ENCODE peak calls at places on chromosomes 4 and X, in ten cellular contexts. H is upper lobe of right lung, R is brain microvascular endothelial cell, B is heart right ventricle, E is astrocyte, S is WERI-Rb-1, X is lower leg skin, T is psoas muscle, Y is Panc1, J is heart left ventricle. M is an unnamed sample.

GRCh38 chr4:162782778-162783507 is 383.7 kb downstream of the NAF1 start:
- DNase-seq in E (no peak), X (no peak), R (peak), Y (no peak), T (no peak), B (no peak), H (no peak), S (no peak), J (no peak), M (no peak)

GRCh38 chrX:13755254-13755653 is 20.7 kb downstream of the OFD1 start:
- DNase-seq in X (no peak), Y (no peak), J (no peak), H (no peak), B (no peak), R (no peak), S (no peak), E (no peak), T (no peak), M (no peak)

GRCh38 chr4:165873298-165874071 is 448 bp downstream of the TLL1 start:
- DNase-seq in X (no peak), T (peak), B (peak), S (peak), J (peak), R (no peak), Y (no peak), H (peak), E (peak), M (no peak)

GRCh38 chr4:26388671-26389070 is 67.9 kb downstream of the RBPJ start:
- DNase-seq in S (no peak), Y (no peak), H (no peak), T (no peak), J (no peak), X (no peak), E (no peak), R (no peak), B (no peak), M (peak)

GRCh38 chrX:119359618-119360382 is 39.3 kb upstream of the SLC25A43 start:
- DNase-seq in Y (no peak), J (no peak), B (no peak), X (no peak), S (no peak), T (no peak), E (no peak), H (no peak), R (no peak), M (no peak)

GRCh38 chr4:128690009-128690408 is 119.5 kb upstream of the JADE1 start:
- DNase-seq in Y (no peak), S (no peak), B (no peak), E (no peak), X (no peak), R (no peak), T (no peak), J (no peak), H (no peak), M (no peak)

GRCh38 chr4:121375262-121375661 is 5.6 kb downstream of the QRFPR start:
- DNase-seq in H (no peak), J (no peak), Y (no peak), E (peak), S (no peak), T (no peak), X (no peak), B (no peak), R (no peak), M (no peak)

GRCh38 chr4:125306533-125306932 is 8.2 kb upstream of the FAT4 start:
- DNase-seq in S (no peak), E (no peak), H (no peak), X (no peak), R (no peak), Y (no peak), T (no peak), J (no peak), B (no peak), M (no peak)

GRCh38 chr4:41379230-41379629 is 122.5 kb downstream of the UCHL1 start:
- DNase-seq in S (no peak), R (no peak), Y (no peak), E (no peak), X (no peak), J (no peak), H (no peak), B (no peak), T (no peak), M (no peak)

GRCh38 chr4:52912608-52913007 is 50.5 kb downstream of the RASL11B start:
- DNase-seq in X (no peak), B (no peak), Y (no peak), S (no peak), J (no peak), E (peak), H (no peak), R (peak), T (no peak), M (no peak)

GRCh38 chrX:38959736-38960534 is 158.7 kb downstream of the MID1IP1 start:
- DNase-seq in S (no peak), T (no peak), R (no peak), J (no peak), X (no peak), H (no peak), E (no peak), Y (no peak), B (peak), M (no peak)

GRCh38 chr4:138958519-138958918 is 57.1 kb upstream of the NOCT start:
- DNase-seq in R (no peak), J (no peak), T (no peak), H (no peak), S (no peak), X (no peak), Y (no peak), E (no peak), B (no peak), M (no peak)

GRCh38 chrX:115571712-115572111 is 10.7 kb downstream of the PLS3 start:
- DNase-seq in E (no peak), H (no peak), X (no peak), J (no peak), B (no peak), T (no peak), R (no peak), S (no peak), Y (no peak), M (no peak)

GRCh38 chrX:118551426-118551825 is 55.8 kb downstream of the DOCK11 start:
- DNase-seq in S (no peak), R (no peak), H (no peak), B (no peak), T (no peak), X (no peak), J (no peak), E (no peak), Y (no peak), M (no peak)

GRCh38 chrX:132470179-132470578 is 18.7 kb downstream of the MBNL3 start:
- DNase-seq in X (no peak), T (no peak), R (no peak), B (no peak), S (no peak), H (no peak), E (no peak), J (no peak), Y (no peak), M (no peak)

GRCh38 chrX:105752334-105752733 is 70.0 kb upstream of the NRK start:
- DNase-seq in J (no peak), T (no peak), X (no peak), R (no peak), H (no peak), S (no peak), B (no peak), E (no peak), Y (no peak), M (no peak)

GRCh38 chr4:86036729-86037128 is 323.1 kb downstream of the MAPK10 start:
- DNase-seq in S (no peak), R (peak), X (no peak), B (no peak), T (no peak), H (no peak), J (no peak), Y (no peak), E (peak), M (no peak)

GRCh38 chrX:44025611-44026010 is 52.4 kb upstream of the NDP start:
- DNase-seq in T (no peak), E (peak), S (no peak), J (no peak), X (no peak), Y (no peak), R (peak), B (no peak), H (no peak), M (no peak)

GRCh38 chr4:77158487-77158861 is 1.5 kb downstream of the CCNG2 start:
- DNase-seq in X (no peak), Y (no peak), E (no peak), R (no peak), B (no peak), H (no peak), T (peak), S (no peak), J (no peak), M (no peak)

GRCh38 chr4:71550220-71551190 is 211.7 kb downstream of the SLC4A4 start:
- DNase-seq in X (no peak), R (peak), E (peak), H (no peak), J (no peak), Y (no peak), B (no peak), T (no peak), S (no peak), M (peak)

GRCh38 chr4:160872491-160872890 is 1291.3 kb downstream of the FSTL5 start:
- DNase-seq in X (no peak), S (no peak), R (no peak), E (no peak), T (no peak), J (no peak), H (no peak), Y (no peak), B (no peak), M (no peak)

GRCh38 chr4:112287258-112287873 is 1.7 kb upstream of the TIFA start:
- DNase-seq in H (no peak), X (no peak), J (no peak), B (no peak), R (no peak), T (no peak), E (no peak), Y (no peak), S (no peak), M (no peak)

GRCh38 chr4:112289407-112290253 is 3.9 kb upstream of the TIFA start:
- DNase-seq in E (no peak), H (no peak), R (no peak), X (no peak), T (no peak), Y (no peak), S (no peak), J (no peak), B (no peak), M (no peak)

GRCh38 chr4:112290341-112290740 is 4.6 kb upstream of the TIFA start:
- DNase-seq in J (no peak), E (no peak), B (no peak), Y (no peak), X (no peak), T (no peak), H (no peak), R (no peak), S (no peak), M (no peak)

GRCh38 chr4:112284662-112285411 is 867 bp downstream of the TIFA start:
- DNase-seq in X (no peak), S (peak), B (no peak), J (peak), H (no peak), T (no peak), Y (no peak), E (peak), R (no peak), M (no peak)

GRCh38 chr4:112288455-112288854 is 2.8 kb upstream of the TIFA start:
- DNase-seq in R (no peak), B (no peak), T (no peak), S (no peak), Y (no peak), E (no peak), H (no peak), X (no peak), J (no peak), M (no peak)
- H3K4me3 ChIP-seq in R (no peak), B (no peak), T (no peak), S (no peak), Y (no peak), E (no peak), H (no peak), X (no peak), J (no peak), M (no peak)

GRCh38 chr4:115042496-115042895 is 70.9 kb downstream of the NDST4 start:
- DNase-seq in R (no peak), Y (no peak), J (no peak), H (no peak), X (no peak), B (no peak), E (no peak), T (no peak), S (no peak), M (no peak)
- TF ChIP-seq CTCF in R (peak), Y (no peak), J (no peak), H (no peak), X (no peak), B (no peak), E (peak), T (no peak), S (no peak), M (peak)

DNA sequence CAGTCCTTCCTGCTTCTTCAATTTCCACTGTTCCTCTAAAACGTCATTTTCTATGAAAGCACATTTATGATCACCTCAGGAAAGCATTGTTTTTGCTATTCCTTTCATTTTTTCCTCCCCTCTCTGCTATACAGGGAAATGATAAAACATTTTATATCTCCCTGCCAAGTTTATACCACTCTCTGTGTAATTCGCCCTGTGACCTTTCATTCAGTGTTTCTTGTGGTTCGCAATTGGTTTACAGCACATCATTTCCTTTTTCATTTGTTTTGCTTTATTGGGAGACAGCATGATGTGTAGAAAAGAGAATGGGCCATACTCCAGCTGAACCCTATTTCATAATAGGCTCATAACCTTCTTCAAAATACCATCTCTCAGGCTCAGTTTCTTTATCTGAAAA is 99.9 kb upstream of the RAPGEF2 start:
- DNase-seq in X (no peak), H (no peak), Y (no peak), E (peak), J (no peak), B (no peak), T (no peak), R (peak), S (no peak), M (no peak)
- H3K4me3 ChIP-seq in X (no peak), H (no peak), Y (no peak), E (no peak), J (no peak), B (no peak), T (no peak), R (no peak), S (no peak), M (no peak)

DNA sequence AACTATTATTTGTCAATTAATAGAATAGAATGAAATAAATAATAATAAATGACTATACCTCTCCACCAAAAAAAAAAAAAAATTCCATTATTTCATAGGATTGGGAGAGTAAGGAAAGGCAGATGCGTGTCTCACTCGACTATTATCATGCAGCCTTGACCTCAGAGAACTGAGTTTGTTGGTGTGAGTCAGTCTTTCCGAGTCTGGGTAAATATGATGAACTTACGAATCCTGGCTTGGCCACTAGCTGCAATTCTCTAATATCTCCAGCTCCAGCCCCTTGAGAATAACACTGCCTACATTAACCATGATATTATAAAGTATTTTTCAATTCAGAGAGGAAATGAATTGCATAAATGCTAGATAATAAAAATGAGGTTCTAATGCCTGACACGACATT is 46.6 kb upstream of the DHX15 start:
- DNase-seq in S (no peak), B (peak), Y (no peak), H (no peak), J (no peak), E (no peak), T (no peak), X (no peak), R (peak), M (no peak)
- TF ChIP-seq CTCF in S (no peak), B (no peak), Y (no peak), H (no peak), J (no peak), E (no peak), T (no peak), X (no peak), R (no peak), M (no peak)

DNA sequence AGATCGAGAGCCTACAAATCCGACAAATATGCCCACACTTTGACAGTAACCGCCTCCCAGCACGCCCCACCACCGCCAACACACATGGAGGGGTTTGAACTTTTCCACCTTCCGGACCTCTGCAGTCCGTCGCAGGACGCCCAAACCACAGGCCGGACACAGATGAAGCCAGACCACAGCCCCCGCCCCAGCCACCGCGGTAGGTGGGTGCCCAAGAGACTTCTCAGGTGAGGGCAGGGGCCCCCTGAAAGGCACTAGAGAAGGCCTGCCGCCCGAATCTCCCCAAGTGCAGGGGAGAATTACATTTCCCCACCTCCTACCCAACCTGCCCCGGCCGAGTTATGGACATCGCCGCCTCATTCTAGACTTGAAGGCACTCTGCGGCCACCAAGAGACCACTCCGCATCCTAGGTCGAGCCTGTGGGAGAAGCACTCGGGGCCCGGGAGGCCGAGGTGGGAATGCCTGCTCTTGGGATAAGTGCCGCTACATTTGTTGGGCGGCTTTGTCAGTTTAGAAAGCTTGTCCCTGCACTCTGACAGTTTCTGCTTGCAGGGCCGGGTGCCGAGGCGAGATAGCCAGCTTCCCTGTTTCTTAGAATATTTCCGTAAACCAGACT is 21.5 kb downstream of the HAND2 start:
- DNase-seq in R (no peak), J (no peak), E (no peak), T (no peak), S (no peak), H (no peak), X (peak), Y (no peak), B (no peak), M (no peak)
- H3K4me3 ChIP-seq in R (no peak), J (peak), E (peak), T (no peak), S (no peak), H (no peak), X (no peak), Y (peak), B (peak), M (no peak)

GRCh38 chrX:136210806-136211205 is 40.4 kb downstream of the MAP7D3 start:
- DNase-seq in X (no peak), H (no peak), Y (no peak), T (peak), R (no peak), B (peak), J (peak), S (no peak), E (no peak), M (no peak)

GRCh38 chrX:136207546-136207945 is 43.7 kb downstream of the MAP7D3 start:
- DNase-seq in R (no peak), S (no peak), X (no peak), B (no peak), H (no peak), J (no peak), T (no peak), E (no peak), Y (no peak), M (no peak)

GRCh38 chrX:136209751-136210150 is 41.4 kb downstream of the MAP7D3 start:
- DNase-seq in Y (no peak), R (no peak), E (no peak), T (no peak), B (no peak), X (no peak), J (no peak), H (no peak), S (no peak), M (no peak)

GRCh38 chrX:136210243-136210642 is 41.0 kb downstream of the MAP7D3 start:
- DNase-seq in T (no peak), Y (no peak), B (no peak), H (no peak), E (no peak), J (no peak), S (no peak), R (no peak), X (no peak), M (no peak)

DNA sequence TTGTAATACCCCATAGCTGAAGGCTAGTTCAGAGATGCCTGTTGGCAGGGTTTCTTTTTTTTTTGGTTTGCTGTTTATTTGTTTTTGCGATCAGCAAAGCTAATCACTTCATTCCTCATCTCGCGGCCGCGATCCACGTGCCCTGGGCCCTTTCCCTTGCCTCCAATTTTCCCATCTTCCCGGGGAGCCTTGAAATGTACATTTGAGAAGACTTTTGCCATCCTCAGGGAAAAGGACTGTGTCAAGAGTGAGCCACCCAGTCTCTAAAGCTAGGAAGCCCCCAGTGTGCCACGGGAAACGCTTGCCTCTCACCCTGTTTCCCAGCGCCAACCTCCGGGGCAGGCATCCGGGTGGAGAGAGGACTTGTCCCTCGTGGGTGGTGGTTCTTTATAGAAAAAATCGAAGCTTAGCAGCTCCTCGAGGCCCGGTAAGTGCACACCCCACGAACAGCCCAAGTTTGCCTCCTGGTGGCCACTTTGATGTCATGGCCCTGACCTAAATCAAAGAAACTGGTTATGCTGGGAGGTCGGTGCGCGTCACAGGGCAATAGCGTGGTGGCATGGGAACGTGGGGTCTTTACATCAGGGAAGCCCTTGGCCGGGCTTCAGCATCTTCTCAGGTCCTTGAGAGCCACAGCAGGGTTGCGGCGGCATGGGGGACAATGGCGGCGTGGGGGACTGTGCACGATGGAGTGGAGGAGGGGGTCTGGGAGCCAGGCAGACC is 42.0 kb downstream of the MAP7D3 start:
- DNase-seq in Y (no peak), E (peak), X (no peak), J (peak), T (peak), S (peak), B (peak), R (peak), H (peak), M (no peak)
- TF ChIP-seq CTCF in Y (peak), E (peak), X (no peak), J (peak), T (peak), S (peak), B (peak), R (peak), H (peak), M (peak)

GRCh38 chrX:153032397-153033118 is 23.7 kb upstream of the PNMA3 start:
- DNase-seq in Y (no peak), R (peak), B (peak), E (no peak), H (peak), S (peak), T (peak), X (peak), J (peak), M (no peak)
- H3K4me3 ChIP-seq in Y (peak), R (peak), B (peak), E (peak), H (peak), S (no peak), T (peak), X (no peak), J (peak), M (no peak)